ENCODE peak calls at places on chromosome 6, in six cellular contexts. F is SK-N-SH, M is K562, L is HL-60, S is H1, G is HepG2. K is an unnamed sample.

GRCh38 chr6:431986-432385 is 40.4 kb downstream of the IRF4 start:
- DNase-seq in F (no peak), M (no peak), L (no peak), S (no peak), G (no peak), K (no peak)

GRCh38 chr6:34447915-34448314 is 18.0 kb upstream of the PACSIN1 start:
- DNase-seq in F (no peak), M (peak; percentile 61), L (no peak), S (peak; percentile 75), G (no peak), K (no peak)

GRCh38 chr6:4774715-4775590 is 1.3 kb upstream of the CDYL start:
- DNase-seq in F (peak; percentile 37), M (no peak), L (no peak), S (peak; percentile 73), G (no peak), K (no peak)

GRCh38 chr6:22010102-22010501 is 286.7 kb downstream of the PRL start:
- DNase-seq in F (no peak), M (no peak), L (no peak), S (no peak), G (no peak), K (no peak)

GRCh38 chr6:160222491-160222890 is 36.1 kb downstream of the SLC22A2 start:
- DNase-seq in F (no peak), M (no peak), L (no peak), S (peak; percentile 58), G (no peak), K (no peak)

GRCh38 chr6:79463721-79464120 is 73.5 kb downstream of the LCA5 start:
- DNase-seq in F (no peak), M (no peak), L (no peak), S (no peak), G (peak; percentile 86), K (no peak)

GRCh38 chr6:43125555-43125954 is 45.5 kb upstream of the SRF start:
- DNase-seq in F (no peak), M (no peak), L (no peak), S (no peak), G (no peak), K (no peak)

GRCh38 chr6:39327516-39327915 is 5.0 kb upstream of the KCNK16 start:
- DNase-seq in F (peak; percentile 73), M (no peak), L (no peak), S (no peak), G (no peak), K (no peak)

GRCh38 chr6:39979461-39980328 is 45.4 kb upstream of the MOCS1 start:
- DNase-seq in F (no peak), M (no peak), L (no peak), S (no peak), G (no peak), K (no peak)

DNA sequence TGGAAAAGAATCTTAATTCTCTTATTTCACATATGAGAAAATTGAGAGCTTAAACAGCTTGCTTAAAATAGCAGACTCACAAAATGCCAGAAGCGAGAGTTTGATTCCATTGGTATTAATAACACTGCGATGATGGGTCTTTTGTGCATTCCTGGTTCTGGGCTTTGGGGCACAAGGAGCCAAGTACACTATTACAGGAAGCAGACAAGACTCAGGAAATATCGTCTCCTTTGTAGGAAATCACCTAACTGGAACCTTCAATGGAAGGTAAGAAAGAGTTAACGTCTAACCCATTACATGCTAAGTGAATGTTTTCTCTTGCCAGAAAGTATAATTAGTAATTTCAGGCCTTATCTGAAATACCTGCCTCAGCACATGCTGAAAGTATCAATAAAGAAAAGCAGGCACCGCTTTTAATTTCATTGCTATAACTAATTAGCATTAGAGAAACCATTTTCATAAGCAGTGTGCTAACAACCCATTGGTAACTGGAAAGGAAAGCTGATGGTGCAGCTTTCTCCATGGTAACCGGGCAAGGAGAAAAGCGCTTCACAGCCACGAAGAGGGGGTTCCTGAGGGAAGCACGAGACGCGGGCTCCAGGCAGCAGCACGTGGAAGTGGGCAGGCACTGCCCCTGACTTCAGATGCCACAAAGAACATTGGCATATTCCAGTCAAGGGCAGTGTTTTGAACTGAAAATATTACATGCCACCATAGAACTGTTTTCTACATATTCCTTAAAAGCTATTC is 206.7 kb upstream of the AGPAT4 start:
- DNase-seq in F (peak; percentile 19), M (no peak), L (no peak), S (no peak), G (no peak), K (no peak)
- TF ChIP-seq GABPA in F (no peak), M (no peak), L (no peak), S (no peak), G (no peak), K (no peak)

DNA sequence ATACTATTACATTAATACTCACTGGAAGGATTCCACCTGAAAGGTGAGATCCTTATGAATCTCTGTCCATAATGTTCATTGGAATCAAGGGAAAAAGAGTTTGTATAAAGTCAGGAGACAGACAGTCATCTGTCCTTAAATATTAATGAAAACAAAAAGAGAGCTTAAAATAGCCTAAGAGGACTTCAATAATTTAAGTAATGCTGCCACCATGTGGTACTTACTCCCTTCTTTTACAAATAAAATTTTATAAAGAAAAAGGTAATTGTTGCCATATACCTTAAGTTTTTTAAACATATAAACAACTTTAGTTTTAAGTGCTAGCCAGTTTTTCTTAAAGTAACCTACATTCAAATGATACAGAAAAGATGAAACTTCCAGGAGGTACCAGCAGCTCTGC is 5.1 kb downstream of the BLOC1S5 start:
- DNase-seq in F (peak; percentile 12), M (peak; percentile 16), L (no peak), S (no peak), G (no peak), K (no peak)
- TF ChIP-seq GABPA in F (no peak), M (no peak), L (no peak), S (no peak), G (no peak), K (no peak)

DNA sequence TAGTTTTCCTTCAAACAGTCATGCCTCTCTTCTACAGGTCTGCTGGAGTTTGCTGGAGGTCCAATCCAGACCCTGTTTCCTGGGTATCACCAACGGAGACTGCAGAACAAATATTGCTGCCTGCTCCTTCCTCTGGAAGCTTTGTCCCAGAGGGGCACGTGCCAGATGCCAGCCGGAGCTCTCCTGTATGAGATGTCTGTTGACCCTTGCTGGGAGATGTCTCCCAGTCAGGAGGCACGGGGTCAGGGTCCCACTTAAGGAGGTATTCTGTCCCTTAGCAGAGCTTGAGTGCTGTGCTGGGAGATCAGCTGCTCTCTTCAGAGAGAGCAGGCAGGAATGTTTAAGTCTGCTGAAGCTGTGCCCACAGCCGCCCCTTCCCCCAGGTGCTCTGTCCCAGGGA is 666.9 kb downstream of the FRK start:
- DNase-seq in F (no peak), M (no peak), L (no peak), S (no peak), G (no peak), K (no peak)
- TF ChIP-seq GABPA in F (no peak), M (no peak), L (no peak), S (no peak), G (no peak), K (no peak)

GRCh38 chr6:89250239-89250638 is 33.1 kb upstream of the GABRR1 start:
- DNase-seq in F (no peak), M (no peak), L (no peak), S (peak; percentile 29), G (no peak), K (no peak)

GRCh38 chr6:89251170-89251569 is 34.0 kb upstream of the GABRR1 start:
- DNase-seq in F (no peak), M (no peak), L (no peak), S (peak; percentile 17), G (no peak), K (no peak)

GRCh38 chr6:89254569-89254968 is 37.4 kb upstream of the GABRR1 start:
- DNase-seq in F (no peak), M (no peak), L (no peak), S (no peak), G (no peak), K (no peak)

GRCh38 chr6:89252902-89253301 is 35.7 kb upstream of the GABRR1 start:
- DNase-seq in F (no peak), M (no peak), L (no peak), S (no peak), G (no peak), K (no peak)

GRCh38 chr6:89251976-89252375 is 34.8 kb upstream of the GABRR1 start:
- DNase-seq in F (no peak), M (no peak), L (no peak), S (peak; percentile 34), G (no peak), K (no peak)
- TF ChIP-seq GABPA in F (no peak), M (no peak), L (no peak), S (no peak), G (no peak), K (no peak)

DNA sequence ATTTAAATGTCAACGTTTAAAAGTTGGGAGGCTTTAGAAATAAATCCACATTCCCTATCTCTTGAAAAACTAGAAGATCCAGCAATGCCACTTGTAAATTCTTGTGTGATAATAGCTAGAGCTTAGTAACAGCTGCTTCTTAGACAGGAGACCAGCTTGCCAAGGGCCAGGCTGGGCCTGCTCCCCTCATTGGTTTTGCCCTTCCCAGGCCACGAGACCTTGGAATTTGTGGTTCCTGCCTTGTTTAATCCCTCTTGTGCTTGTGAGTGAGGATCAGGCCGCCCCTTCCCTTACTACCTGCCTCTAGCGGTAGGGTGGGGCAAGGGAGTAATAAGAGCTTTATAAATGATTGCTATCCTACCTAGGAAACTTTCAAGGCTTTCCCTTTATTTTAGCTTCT is 363.5 kb downstream of the SYNE1 start:
- DNase-seq in F (no peak), M (no peak), L (no peak), S (no peak), G (no peak), K (no peak)
- TF ChIP-seq GABPA in F (no peak), M (no peak), L (no peak), S (no peak), G (no peak), K (no peak)

GRCh38 chr6:28978959-28979561 is 26.1 kb downstream of the ZNF311 start:
- DNase-seq in F (no peak), M (no peak), L (no peak), S (no peak), G (no peak), K (peak; percentile 31)

GRCh38 chr6:28978137-28978491 is 27.0 kb downstream of the ZNF311 start:
- DNase-seq in F (no peak), M (no peak), L (no peak), S (no peak), G (no peak), K (no peak)

GRCh38 chr6:28979679-28980078 is 25.4 kb downstream of the ZNF311 start:
- DNase-seq in F (no peak), M (peak; percentile 79), L (peak; percentile 47), S (no peak), G (no peak), K (no peak)

GRCh38 chr6:28976677-28977076 is 28.4 kb downstream of the ZNF311 start:
- DNase-seq in F (no peak), M (no peak), L (no peak), S (no peak), G (no peak), K (no peak)

GRCh38 chr6:28977351-28978136 is 27.6 kb downstream of the ZNF311 start:
- DNase-seq in F (no peak), M (no peak), L (peak; percentile 71), S (no peak), G (no peak), K (no peak)
- TF ChIP-seq GABPA in F (no peak), M (no peak), L (no peak), S (no peak), G (no peak), K (no peak)

K was measured in GM12878.